ENCODE peak calls at places on chromosomes 1 and 21, in seven cellular contexts. V is iPS DF 19.7; I is foreskin fibroblast; X is activated CD8-positive, alpha-beta memory T cell treated with anti-CD3 and anti-CD28 coated beads, Interleukin-2, amount 50 U/mL, for 4 hours; N is heart left ventricle; S is mucosa of descending colon; Q is tibial nerve. Z is an unnamed sample.

GRCh38 chr1:115113781-115114180 is 24.5 kb upstream of the TSPAN2 start:
- DNase-seq in I (peak), V (no peak), S (no peak), Q (no peak), N (no peak), X (no peak), Z (no peak)

GRCh38 chr1:214261206-214262123 is 19.5 kb upstream of the SMYD2 start:
- DNase-seq in X (peak), N (peak), V (no peak), I (peak), S (peak), Q (peak), Z (peak)

GRCh38 chr1:101148987-101149386 is 87.8 kb upstream of the S1PR1 start:
- DNase-seq in X (no peak), I (peak), N (no peak), S (no peak), V (no peak), Q (no peak), Z (no peak)

GRCh38 chr1:44811714-44812151 is 3.4 kb downstream of the BTBD19 start:
- DNase-seq in Q (no peak), S (peak), N (peak), I (peak), V (no peak), X (no peak), Z (no peak)

GRCh38 chr1:36705629-36706028 is 222.9 kb upstream of the CSF3R start:
- DNase-seq in S (no peak), I (no peak), X (no peak), N (no peak), Q (no peak), V (no peak), Z (no peak)

GRCh38 chr1:226628624-226629155 is 80.1 kb downstream of the STUM start:
- DNase-seq in Q (no peak), S (peak), I (no peak), X (no peak), V (no peak), N (no peak), Z (no peak)

GRCh38 chr1:216502528-216503162 is 79.4 kb upstream of the USH2A start:
- DNase-seq in X (no peak), I (no peak), N (no peak), S (no peak), Q (no peak), V (peak), Z (no peak)

GRCh38 chr1:165069829-165070228 is 286.7 kb downstream of the LMX1A start:
- DNase-seq in I (no peak), S (no peak), Q (no peak), N (no peak), X (no peak), V (no peak), Z (no peak)

GRCh38 chr21:44029460-44030087 is 17.5 kb downstream of the TRAPPC10 start:
- DNase-seq in S (no peak), X (no peak), N (no peak), V (no peak), I (no peak), Q (no peak), Z (no peak)

GRCh38 chr1:206547104-206547503 is 39.8 kb downstream of the RASSF5 start:
- DNase-seq in V (no peak), S (no peak), I (no peak), X (no peak), Q (no peak), N (no peak), Z (no peak)

GRCh38 chr1:3820316-3820715 is 24.0 kb upstream of the LRRC47 start:
- DNase-seq in N (no peak), Q (no peak), I (no peak), S (no peak), X (no peak), V (no peak), Z (no peak)

GRCh38 chr1:102742426-102742825 is 365.9 kb downstream of the COL11A1 start:
- DNase-seq in Q (no peak), X (no peak), S (no peak), V (no peak), N (no peak), I (peak), Z (no peak)

GRCh38 chr1:214551436-214552173 is at the start of gene PTPN14:
- DNase-seq in V (peak), Q (peak), S (peak), X (no peak), I (peak), N (peak), Z (peak)

Z was measured in lung.